ENCODE peak calls at places on chromosomes 4 and X, in four cellular contexts. J is GM23338, B is IMR-90, Y is mucosa of descending colon. V is an unnamed sample.

GRCh38 chr4:183637461-183637860 is 21.5 kb downstream of the RWDD4 start:
- DNase-seq in J (no peak), B (peak), Y (no peak), V (no peak)

GRCh38 chrX:150229481-150229880 is 133.6 kb upstream of the MAMLD1 start:
- DNase-seq in J (no peak), B (no peak), Y (no peak), V (no peak)

GRCh38 chr4:73450398-73451004 is 14.5 kb downstream of the AFP start:
- DNase-seq in J (peak), B (peak), Y (peak), V (no peak)

GRCh38 chr4:71833175-71833900 is 49.5 kb upstream of the GC start:
- DNase-seq in J (no peak), B (no peak), Y (peak), V (no peak)

GRCh38 chr4:14856076-14856926 is 146.0 kb upstream of the CPEB2 start:
- DNase-seq in J (no peak), B (peak), Y (no peak), V (no peak)

GRCh38 chrX:107970073-107970472 is 12.1 kb downstream of the TEX13B start:
- DNase-seq in J (no peak), B (no peak), Y (no peak), V (no peak)

GRCh38 chr4:143713556-143714289 is 13.2 kb upstream of the FREM3 start:
- DNase-seq in J (peak), B (no peak), Y (no peak), V (no peak)

GRCh38 chr4:100497729-100498250 is 20.0 kb downstream of the EMCN start:
- DNase-seq in J (no peak), B (peak), Y (no peak), V (no peak)

GRCh38 chrX:68699960-68700746 is 52.7 kb downstream of the STARD8 start:
- DNase-seq in J (no peak), B (peak), Y (no peak), V (no peak)

GRCh38 chrX:101602077-101602476 is 15.7 kb downstream of the ARMCX6 start:
- DNase-seq in J (no peak), B (peak), Y (no peak), V (no peak)

DNA sequence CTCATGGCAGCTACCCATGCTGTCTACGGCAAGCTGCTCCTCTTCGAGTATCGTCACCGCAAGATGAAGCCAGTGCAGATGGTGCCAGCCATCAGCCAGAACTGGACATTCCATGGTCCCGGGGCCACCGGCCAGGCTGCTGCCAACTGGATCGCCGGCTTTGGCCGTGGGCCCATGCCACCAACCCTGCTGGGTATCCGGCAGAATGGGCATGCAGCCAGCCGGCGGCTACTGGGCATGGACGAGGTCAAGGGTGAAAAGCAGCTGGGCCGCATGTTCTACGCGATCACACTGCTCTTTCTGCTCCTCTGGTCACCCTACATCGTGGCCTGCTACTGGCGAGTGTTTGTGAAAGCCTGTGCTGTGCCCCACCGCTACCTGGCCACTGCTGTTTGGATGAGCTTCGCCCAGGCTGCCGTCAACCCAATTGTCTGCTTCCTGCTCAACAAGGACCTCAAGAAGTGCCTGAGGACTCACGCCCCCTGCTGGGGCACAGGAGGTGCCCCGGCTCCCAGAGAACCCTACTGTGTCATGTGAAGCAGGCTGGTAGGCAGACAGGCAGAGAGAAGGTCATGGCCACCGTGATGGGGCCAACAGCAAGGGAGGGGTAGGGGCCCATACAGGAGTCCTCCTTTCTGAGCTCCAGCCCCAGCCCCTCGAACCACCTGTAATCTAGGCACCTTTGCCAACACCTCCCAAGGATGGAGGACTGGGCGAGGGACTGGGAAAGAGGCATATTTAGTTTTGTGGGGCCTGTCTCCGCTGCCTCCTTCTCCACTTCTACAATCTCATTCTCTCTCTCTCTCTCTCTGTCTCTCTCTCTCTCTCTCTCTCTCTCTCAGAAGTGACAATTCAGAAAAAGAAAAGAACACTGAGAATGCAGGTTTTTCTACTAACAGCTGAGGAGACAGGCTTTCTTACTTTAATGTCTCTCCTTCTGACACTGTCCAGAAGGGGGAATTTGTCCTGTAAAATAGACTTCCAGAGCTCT is 4.7 kb upstream of the TSPYL2 start:
- DNase-seq in J (peak), B (no peak), Y (no peak), V (no peak)
- TF ChIP-seq CTCF in J (peak), B (no peak), Y (no peak), V (no peak)

GRCh38 chrX:130263016-130263415 is 5.7 kb downstream of the ZNF280C start:
- DNase-seq in J (no peak), B (peak), Y (no peak), V (no peak)

GRCh38 chrX:130264573-130264972 is 4.1 kb downstream of the ZNF280C start:
- DNase-seq in J (no peak), B (peak), Y (no peak), V (no peak)

GRCh38 chrX:130268500-130269170 is at the start of gene ZNF280C:
- DNase-seq in J (peak), B (peak), Y (peak), V (peak)
- TF ChIP-seq CTCF in J (no peak), B (peak), Y (no peak), V (no peak)

GRCh38 chrX:49178537-49178936 is 6.8 kb downstream of the PLP2 start:
- DNase-seq in J (no peak), B (no peak), Y (no peak), V (no peak)

GRCh38 chrX:49177873-49178480 is 6.3 kb downstream of the PLP2 start:
- DNase-seq in J (no peak), B (no peak), Y (no peak), V (no peak)

GRCh38 chrX:49175875-49176274 is 4.2 kb downstream of the PLP2 start:
- DNase-seq in J (no peak), B (no peak), Y (no peak), V (no peak)

GRCh38 chrX:49176421-49177326 is 5.0 kb downstream of the PLP2 start:
- DNase-seq in J (no peak), B (no peak), Y (peak), V (no peak)

DNA sequence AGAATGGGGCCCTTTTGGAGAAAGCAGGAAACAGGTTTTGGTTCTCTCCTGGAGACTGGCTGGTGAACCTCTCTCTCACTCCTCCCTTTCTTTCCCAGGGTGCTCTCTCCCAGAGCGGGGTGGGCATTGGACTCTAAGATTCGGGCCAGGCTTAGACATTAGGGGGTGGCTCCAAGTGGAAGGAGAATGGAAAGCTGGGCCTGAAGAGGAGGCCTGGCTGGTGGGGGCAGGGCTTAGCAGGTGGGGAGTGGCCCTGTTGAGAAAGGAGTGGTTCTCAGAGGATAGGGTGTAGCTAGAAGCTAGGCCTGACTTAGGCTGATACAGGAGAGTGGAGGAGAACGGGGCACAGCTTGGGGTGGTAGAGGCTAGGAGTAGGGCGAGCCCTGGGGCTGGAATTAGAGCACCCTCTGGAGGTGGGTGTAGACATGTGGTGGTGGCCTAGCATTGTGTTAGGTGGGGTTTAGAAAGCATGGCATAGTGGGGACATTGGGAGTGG is 5.7 kb downstream of the PLP2 start:
- DNase-seq in J (no peak), B (no peak), Y (peak), V (no peak)
- TF ChIP-seq CTCF in J (no peak), B (no peak), Y (no peak), V (no peak)

GRCh38 chr4:119286377-119287002 is 35.4 kb downstream of the FABP2 start:
- DNase-seq in J (peak), B (peak), Y (no peak), V (no peak)

GRCh38 chr4:119281374-119281773 is 40.6 kb downstream of the FABP2 start:
- DNase-seq in J (no peak), B (no peak), Y (no peak), V (no peak)

GRCh38 chr4:119290598-119290997 is 31.3 kb downstream of the FABP2 start:
- DNase-seq in J (no peak), B (no peak), Y (no peak), V (no peak)

GRCh38 chr4:119289313-119289712 is 32.6 kb downstream of the FABP2 start:
- DNase-seq in J (no peak), B (no peak), Y (no peak), V (no peak)

DNA sequence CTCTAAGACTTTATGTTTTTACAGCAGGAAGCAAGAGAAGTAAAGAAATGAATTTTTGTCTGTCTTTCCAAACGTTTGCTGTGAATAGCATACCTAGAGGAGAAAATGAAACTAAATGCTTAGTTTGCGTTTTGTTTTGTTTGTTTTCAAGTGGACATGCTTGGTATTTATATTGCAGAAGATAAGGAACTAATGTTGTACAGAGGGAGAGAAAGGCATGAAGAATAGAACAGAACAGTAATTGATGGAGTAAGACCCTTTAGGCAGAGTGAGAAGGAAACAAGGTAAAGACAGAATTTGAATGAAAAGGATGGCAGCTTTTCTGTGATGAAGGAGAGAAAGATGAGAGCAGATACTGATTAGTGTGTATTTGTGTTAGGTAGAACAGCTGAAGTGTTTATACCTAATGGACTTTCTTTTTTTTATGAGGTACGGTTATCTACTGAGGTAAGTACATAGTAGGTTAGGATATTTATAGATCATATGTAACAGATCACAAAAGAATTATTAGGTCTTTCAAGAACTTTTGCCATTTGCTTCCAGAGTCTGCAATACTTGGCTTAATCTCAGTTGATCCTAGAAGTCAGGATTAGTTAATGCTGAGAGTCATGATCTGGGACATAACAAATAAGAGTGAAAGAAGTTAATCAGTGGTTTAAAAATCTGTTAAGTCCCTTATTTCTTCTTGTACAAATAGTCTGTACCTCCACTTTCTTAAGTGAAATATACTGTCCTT is 36.9 kb downstream of the FABP2 start:
- DNase-seq in J (no peak), B (peak), Y (no peak), V (no peak)
- TF ChIP-seq CTCF in J (no peak), B (no peak), Y (no peak), V (no peak)

GRCh38 chr4:86091201-86091600 is 268.7 kb downstream of the MAPK10 start:
- DNase-seq in J (no peak), B (peak), Y (no peak), V (no peak)
- TF ChIP-seq CTCF in J (no peak), B (no peak), Y (no peak), V (no peak)

GRCh38 chrX:17065100-17065499 is 118.6 kb downstream of the REPS2 start:
- DNase-seq in J (no peak), B (no peak), Y (no peak), V (no peak)
- TF ChIP-seq CTCF in J (peak), B (no peak), Y (no peak), V (no peak)

DNA sequence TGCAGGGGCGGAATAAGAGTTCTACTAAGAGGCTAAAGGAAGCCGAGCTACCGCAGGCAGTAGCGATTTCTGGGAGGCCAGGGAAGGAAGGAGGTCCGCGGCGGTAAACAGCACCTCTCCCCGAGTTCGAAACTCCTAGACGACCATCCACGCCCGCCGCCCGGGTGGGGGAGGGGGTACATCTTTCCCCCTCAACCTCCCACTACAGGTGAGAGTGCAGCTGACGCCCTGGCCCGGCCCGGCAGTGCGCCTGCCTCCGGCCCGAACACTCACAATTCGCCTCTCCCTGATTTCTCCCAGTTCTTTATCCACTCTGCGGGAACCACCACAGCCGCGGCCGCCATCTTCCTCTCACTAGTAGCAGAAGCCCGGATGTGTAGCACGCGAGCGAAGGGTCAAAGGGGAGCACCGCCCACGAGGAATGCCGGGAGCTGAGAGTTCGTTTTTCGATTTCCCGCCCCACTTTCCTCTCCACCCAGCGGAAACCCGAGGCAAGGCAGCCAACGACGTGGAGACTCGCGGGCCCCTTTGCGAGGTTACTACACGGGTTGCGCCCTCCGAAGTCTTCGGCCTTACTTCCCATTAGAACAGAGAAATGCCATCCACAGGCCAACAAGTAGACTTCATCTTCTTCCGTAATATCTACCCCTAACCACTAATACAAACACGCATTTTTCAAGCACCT is at the start of gene THOC2:
- DNase-seq in J (peak), B (peak), Y (peak), V (peak)
- TF ChIP-seq CTCF in J (no peak), B (peak), Y (no peak), V (peak)

GRCh38 chrX:16665089-16665488 is 15.1 kb downstream of the S100G start:
- DNase-seq in J (no peak), B (peak), Y (no peak), V (no peak)

GRCh38 chrX:16666541-16666940 is 16.6 kb downstream of the S100G start:
- DNase-seq in J (no peak), B (peak), Y (no peak), V (no peak)

GRCh38 chrX:16671005-16671404 is 21.0 kb downstream of the S100G start:
- DNase-seq in J (peak), B (peak), Y (no peak), V (peak)
- TF ChIP-seq CTCF in J (peak), B (peak), Y (no peak), V (peak)

DNA sequence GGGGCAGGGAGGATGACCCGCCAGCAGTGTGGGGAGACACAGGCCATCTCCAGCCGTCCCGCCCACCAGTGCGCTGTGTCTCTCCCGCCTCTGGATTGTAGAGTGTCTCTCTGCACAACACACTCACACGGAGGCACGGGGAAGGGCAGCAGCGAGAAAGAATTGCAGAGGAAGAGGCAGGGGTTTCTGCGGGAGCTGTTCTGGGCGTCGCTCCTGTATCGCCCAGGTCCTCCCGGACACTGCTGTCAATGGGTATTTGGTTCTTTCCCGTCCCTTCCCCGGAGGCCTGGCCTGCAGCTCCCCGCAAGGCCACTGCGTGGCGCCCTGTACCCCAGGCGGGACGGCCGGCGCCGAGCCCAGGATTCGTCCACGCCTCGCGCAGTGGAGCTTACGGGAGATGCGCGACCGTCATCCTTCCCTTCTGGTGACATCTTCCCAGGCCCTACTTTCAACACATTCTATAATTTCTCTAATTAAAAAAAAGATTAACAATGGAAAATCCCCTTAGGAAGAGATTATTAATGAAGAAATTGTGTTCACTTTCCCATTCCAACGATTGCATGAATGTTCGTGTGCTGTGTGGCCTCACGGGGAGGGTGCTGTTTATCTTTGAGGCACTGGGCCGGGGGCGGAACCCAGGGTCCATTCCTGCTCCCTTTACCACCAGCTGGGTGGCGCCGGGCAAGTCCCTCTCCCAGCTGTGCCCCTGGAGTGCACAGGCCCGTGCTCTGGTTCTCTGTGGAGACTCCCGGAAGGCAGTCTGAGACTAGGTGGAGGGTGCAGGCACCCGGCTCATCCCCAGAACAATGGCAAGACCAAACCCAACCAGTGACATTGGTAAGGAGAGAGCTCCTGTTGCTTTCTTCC is 95.7 kb downstream of the CPZ start:
- DNase-seq in J (peak), B (peak), Y (no peak), V (peak)
- TF ChIP-seq CTCF in J (peak), B (peak), Y (peak), V (peak)

GRCh38 chr4:161704653-161705052 is 459.1 kb downstream of the FSTL5 start:
- DNase-seq in J (peak), B (no peak), Y (no peak), V (no peak)
- TF ChIP-seq CTCF in J (no peak), B (no peak), Y (no peak), V (no peak)